ENCODE peak calls at places on chromosomes 3 and 15, in nine cellular contexts. Z is colonic mucosa, F is A549, U is tibial artery, N is ovary, D is cardiac muscle cell, L is uterus, Q is sigmoid colon, V is mammary epithelial cell. G is an unnamed sample.

GRCh38 chr15:57570994-57571393 is 20.7 kb upstream of the MYZAP start:
- DNase-seq in Z (no peak), F (no peak), U (no peak), N (no peak), D (peak; percentile 63), L (no peak), Q (no peak), V (peak; percentile 87), G (no peak)

GRCh38 chr15:75446146-75446545 is 5.3 kb downstream of the SIN3A start:
- DNase-seq in Z (no peak), F (no peak), U (no peak), N (no peak), D (no peak), L (no peak), Q (no peak), V (no peak), G (no peak)

GRCh38 chr3:157125101-157125500 is 34.8 kb downstream of the CCNL1 start:
- DNase-seq in Z (no peak), F (no peak), U (no peak), N (no peak), D (no peak), L (no peak), Q (no peak), V (peak; percentile 77), G (no peak)

GRCh38 chr3:59006791-59007517 is 42.9 kb downstream of the CFAP20DC start:
- DNase-seq in Z (no peak), F (no peak), U (peak; percentile 21), N (peak; percentile 12), D (peak; percentile 79), L (no peak), Q (no peak), V (peak; percentile 22), G (no peak)

GRCh38 chr3:186322761-186323160 is 39.3 kb downstream of the DGKG start:
- DNase-seq in Z (no peak), F (no peak), U (no peak), N (no peak), D (no peak), L (no peak), Q (no peak), V (no peak), G (no peak)

GRCh38 chr15:66287461-66288055 is 5.8 kb upstream of the DIS3L start:
- DNase-seq in Z (no peak), F (peak; percentile 27), U (no peak), N (no peak), D (peak; percentile 36), L (no peak), Q (no peak), V (peak; percentile 14), G (no peak)

GRCh38 chr3:94162700-94163099 is 99.8 kb downstream of the NSUN3 start:
- DNase-seq in Z (no peak), F (peak; percentile 33), U (no peak), N (no peak), D (no peak), L (no peak), Q (no peak), V (peak; percentile 95), G (no peak)

GRCh38 chr3:74129056-74129455 is 485.4 kb downstream of the CNTN3 start:
- DNase-seq in Z (no peak), F (no peak), U (no peak), N (no peak), D (no peak), L (no peak), Q (no peak), V (no peak), G (no peak)

GRCh38 chr15:33547876-33548275 is 237.1 kb downstream of the RYR3 start:
- DNase-seq in Z (no peak), F (no peak), U (peak; percentile 28), N (peak; percentile 15), D (peak; percentile 39), L (no peak), Q (no peak), V (peak; percentile 45), G (no peak)

GRCh38 chr3:84836961-84837360 is 121.8 kb upstream of the CADM2 start:
- DNase-seq in Z (no peak), F (no peak), U (no peak), N (no peak), D (no peak), L (no peak), Q (no peak), V (no peak), G (peak; percentile 70)

GRCh38 chr3:167066977-167067843 is 312.9 kb downstream of the ZBBX start:
- DNase-seq in Z (no peak), F (no peak), U (no peak), N (no peak), D (no peak), L (no peak), Q (no peak), V (no peak), G (no peak)

GRCh38 chr15:96344706-96345559 is 14.4 kb downstream of the NR2F2 start:
- DNase-seq in Z (peak; percentile 19), F (no peak), U (no peak), N (no peak), D (no peak), L (no peak), Q (peak; percentile 64), V (no peak), G (no peak)

GRCh38 chr15:45126535-45127158 is 3.0 kb downstream of the DUOXA1 start:
- DNase-seq in Z (peak; percentile 45), F (no peak), U (no peak), N (no peak), D (peak; percentile 43), L (no peak), Q (no peak), V (peak; percentile 35), G (no peak)

GRCh38 chr15:100043069-100043641 is 298.6 kb downstream of the ADAMTS17 start:
- DNase-seq in Z (no peak), F (no peak), U (no peak), N (no peak), D (peak; percentile 76), L (no peak), Q (no peak), V (peak; percentile 75), G (no peak)

GRCh38 chr3:24137354-24137753 is 192.3 kb downstream of the NR1D2 start:
- DNase-seq in Z (no peak), F (no peak), U (no peak), N (no peak), D (no peak), L (no peak), Q (no peak), V (no peak), G (no peak)
- H3K27ac ChIP-seq in Z (no peak overlapping the region), F (no peak overlapping the region), U (no peak overlapping the region), N (no peak overlapping the region), D (no peak overlapping the region), L (peak overlapping the region; percentile 14), Q (peak overlapping the region; percentile 74), V (no peak overlapping the region), G (no peak overlapping the region)

GRCh38 chr3:152314677-152315353 is 46.1 kb downstream of the MBNL1 start:
- DNase-seq in Z (no peak), F (no peak), U (no peak), N (no peak), D (peak; percentile 44), L (no peak), Q (no peak), V (no peak), G (no peak)
- H3K4me3 ChIP-seq in Z (no peak overlapping the region), F (no peak overlapping the region), U (no peak overlapping the region), N (no peak overlapping the region), D (no peak overlapping the region), L (no peak overlapping the region), Q (no peak overlapping the region), V (no peak overlapping the region), G (no peak overlapping the region)

GRCh38 chr15:25066708-25067107 is 111.9 kb downstream of the SNRPN start:
- DNase-seq in Z (no peak), F (no peak), U (no peak), N (no peak), D (no peak), L (no peak), Q (peak; percentile 41), V (no peak), G (no peak)

GRCh38 chr15:25067725-25068309 is 113.0 kb downstream of the SNRPN start:
- DNase-seq in Z (no peak), F (no peak), U (no peak), N (no peak), D (no peak), L (no peak), Q (peak; percentile 26), V (no peak), G (no peak)

GRCh38 chr15:25065876-25066275 is 111.1 kb downstream of the SNRPN start:
- DNase-seq in Z (no peak), F (no peak), U (no peak), N (no peak), D (no peak), L (no peak), Q (peak; percentile 22), V (no peak), G (no peak)

GRCh38 chr15:25070357-25070963 is 115.7 kb downstream of the SNRPN start:
- DNase-seq in Z (no peak), F (no peak), U (no peak), N (no peak), D (no peak), L (no peak), Q (no peak), V (no peak), G (no peak)

GRCh38 chr15:25068696-25069095 is 113.9 kb downstream of the SNRPN start:
- DNase-seq in Z (no peak), F (no peak), U (no peak), N (no peak), D (no peak), L (no peak), Q (no peak), V (no peak), G (no peak)
- H3K9me3 ChIP-seq in Z (peaks cover 24% of the 10 kb centered on the region), F (peaks cover 84% of the 10 kb centered on the region), U (peaks cover 100% of the 10 kb centered on the region), N (peaks cover 72% of the 10 kb centered on the region), D (peaks cover 30% of the 10 kb centered on the region), L (peaks cover 100% of the 10 kb centered on the region), Q (peaks cover 100% of the 10 kb centered on the region), V (peaks cover 99% of the 10 kb centered on the region), G (peaks cover 50% of the 10 kb centered on the region)

GRCh38 chr3:189727898-189728297 is 96.7 kb downstream of the TP63 start:
- DNase-seq in Z (no peak), F (no peak), U (no peak), N (no peak), D (peak; percentile 63), L (no peak), Q (no peak), V (no peak), G (peak; percentile 41)

GRCh38 chr3:189724366-189724765 is 93.2 kb downstream of the TP63 start:
- DNase-seq in Z (no peak), F (no peak), U (no peak), N (no peak), D (peak; percentile 25), L (no peak), Q (no peak), V (no peak), G (no peak)

GRCh38 chr3:189728915-189729314 is 97.7 kb downstream of the TP63 start:
- DNase-seq in Z (no peak), F (no peak), U (no peak), N (no peak), D (no peak), L (no peak), Q (no peak), V (no peak), G (no peak)

GRCh38 chr3:189727191-189727590 is 96.0 kb downstream of the TP63 start:
- DNase-seq in Z (no peak), F (no peak), U (no peak), N (no peak), D (no peak), L (no peak), Q (no peak), V (no peak), G (no peak)

DNA sequence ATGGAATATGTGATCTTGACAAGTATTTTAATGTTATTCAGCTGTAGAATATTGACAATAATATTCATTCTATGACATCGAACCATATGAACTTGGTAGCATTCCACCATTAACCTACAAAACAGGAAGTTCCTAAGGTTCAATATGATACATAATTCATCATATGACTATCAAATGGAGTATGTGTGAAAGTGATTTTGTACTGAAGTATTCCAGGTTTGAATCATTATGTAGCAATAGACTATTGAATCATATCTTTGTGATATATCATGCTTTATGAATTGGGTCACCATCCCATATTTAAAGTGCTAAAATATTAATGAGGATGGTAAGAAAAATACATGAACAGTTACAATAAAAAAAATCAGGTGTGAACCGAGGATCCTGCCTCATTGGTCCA is 95.1 kb downstream of the TP63 start:
- DNase-seq in Z (no peak), F (no peak), U (no peak), N (no peak), D (no peak), L (no peak), Q (no peak), V (peak; percentile 69), G (no peak)
- H3K27ac ChIP-seq in Z (no peak overlapping the region), F (no peak overlapping the region), U (no peak overlapping the region), N (no peak overlapping the region), D (no peak overlapping the region), L (no peak overlapping the region), Q (no peak overlapping the region), V (no peak overlapping the region), G (no peak overlapping the region)

G was measured in lung.